ENCODE peak calls at places on chromosome 10, in ten cellular contexts. A is tibial nerve; H is fibroblast of lung; E is BJ; B is CD4-positive, CD25-positive, alpha-beta regulatory T cell; D is naive thymus-derived CD4-positive, alpha-beta T cell; C is colonic mucosa; Z is body of pancreas; G is SK-N-SH; I is mammary epithelial cell. P is an unnamed sample.
A peak's percentile ranks its signal among the peaks of the same experiment; 100 is the strongest.

GRCh38 chr10:104033401-104033930 is 52.2 kb downstream of the COL17A1 start:
- DNase-seq in Z (no peak), I (no peak), G (no peak), D (no peak), H (no peak), C (no peak), E (no peak), B (no peak), A (peak; percentile 3), P (no peak)

GRCh38 chr10:68561804-68562649 is 1.9 kb downstream of the TET1 start:
- DNase-seq in D (no peak), G (peak; percentile 61), C (no peak), A (peak; percentile 10), H (peak; percentile 42), I (no peak), Z (peak; percentile 12), B (no peak), E (no peak), P (no peak)

GRCh38 chr10:88617772-88618300 is 31.3 kb downstream of the LIPJ start:
- DNase-seq in H (no peak), B (no peak), E (no peak), G (peak; percentile 44), Z (no peak), C (no peak), D (no peak), A (no peak), I (no peak), P (no peak)

GRCh38 chr10:131203456-131204357 is 107.8 kb downstream of the TCERG1L start:
- DNase-seq in G (no peak), H (no peak), B (no peak), D (no peak), A (no peak), Z (no peak), E (no peak), I (no peak), C (no peak), P (no peak)

GRCh38 chr10:62502995-62503613 is 128.9 kb downstream of the ZNF365 start:
- DNase-seq in Z (no peak), I (no peak), C (no peak), D (no peak), G (no peak), B (no peak), E (no peak), H (peak; percentile 36), A (peak; percentile 28), P (no peak)

GRCh38 chr10:74008212-74008731 is 10.4 kb downstream of the VCL start:
- DNase-seq in C (no peak), B (no peak), D (no peak), E (peak; percentile 91), Z (no peak), H (peak; percentile 83), I (peak; percentile 61), G (peak; percentile 24), A (no peak), P (no peak)

GRCh38 chr10:78685466-78686163 is 383.2 kb upstream of the ZMIZ1 start:
- DNase-seq in I (no peak), B (no peak), A (no peak), G (no peak), H (no peak), E (no peak), C (no peak), Z (no peak), D (no peak), P (no peak)

GRCh38 chr10:128859738-128860386 is 607.2 kb upstream of the MGMT start:
- DNase-seq in D (no peak), I (no peak), G (peak; percentile 38), B (peak; percentile 2), A (peak; percentile 54), C (peak; percentile 70), H (peak; percentile 8), E (no peak), Z (peak; percentile 41), P (no peak)

GRCh38 chr10:68330852-68331454 is 911 bp upstream of the HNRNPH3 start:
- DNase-seq in B (no peak), H (peak; percentile 54), G (no peak), E (no peak), Z (peak; percentile 38), I (no peak), D (no peak), C (peak; percentile 46), A (peak; percentile 40), P (no peak)

GRCh38 chr10:51920672-51921071 is 221.3 kb upstream of the CSTF2T start:
- DNase-seq in D (no peak), B (no peak), I (no peak), C (no peak), E (no peak), Z (no peak), H (no peak), G (no peak), A (no peak), P (no peak)

GRCh38 chr10:112970036-112970435 is 20.0 kb downstream of the TCF7L2 start:
- DNase-seq in C (no peak), I (no peak), E (no peak), Z (no peak), G (no peak), D (no peak), H (no peak), A (no peak), B (no peak), P (no peak)

GRCh38 chr10:112972606-112973005 is 22.6 kb downstream of the TCF7L2 start:
- DNase-seq in Z (no peak), H (no peak), D (no peak), G (no peak), I (no peak), B (no peak), E (no peak), C (no peak), A (no peak), P (no peak)

GRCh38 chr10:112969542-112969941 is 19.5 kb downstream of the TCF7L2 start:
- DNase-seq in D (no peak), H (no peak), Z (no peak), B (no peak), E (no peak), G (no peak), C (no peak), I (no peak), A (no peak), P (no peak)

GRCh38 chr10:112973805-112974204 is 23.8 kb downstream of the TCF7L2 start:
- DNase-seq in C (no peak), B (no peak), A (no peak), I (no peak), D (no peak), Z (no peak), H (no peak), G (no peak), E (no peak), P (no peak)

DNA sequence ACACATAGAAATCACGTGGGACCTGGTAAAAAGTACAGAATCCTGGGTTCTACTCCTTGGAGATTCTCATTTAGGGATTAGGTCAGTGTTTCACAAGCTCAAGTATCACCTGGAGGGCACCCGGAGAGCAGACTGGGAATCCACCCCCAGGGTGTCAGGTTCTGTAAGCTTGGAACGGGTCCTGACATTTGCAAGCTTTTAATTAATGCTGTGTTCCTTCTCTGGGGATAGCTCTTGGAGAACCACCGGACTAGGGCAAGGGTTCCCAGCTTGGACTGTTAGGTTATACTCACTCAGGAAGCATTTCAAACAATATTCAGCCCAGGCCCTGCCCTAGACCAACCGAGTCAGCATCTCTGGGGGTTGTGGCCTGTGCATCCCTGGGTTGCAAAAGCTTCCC is 23.0 kb downstream of the TCF7L2 start:
- DNase-seq in B (no peak), G (no peak), A (no peak), C (no peak), E (no peak), Z (no peak), I (no peak), D (no peak), H (no peak), P (no peak)
- H3K36me3 ChIP-seq in B (no peaks in the 10 kb centered on the region), G (peaks cover 26% of the 10 kb centered on the region), A (no peaks in the 10 kb centered on the region), C (no peaks in the 10 kb centered on the region), E (peaks cover 15% of the 10 kb centered on the region), Z (no peaks in the 10 kb centered on the region), I (peaks cover 6% of the 10 kb centered on the region), D (no peaks in the 10 kb centered on the region), H (no peaks in the 10 kb centered on the region), P (no peaks in the 10 kb centered on the region)

DNA sequence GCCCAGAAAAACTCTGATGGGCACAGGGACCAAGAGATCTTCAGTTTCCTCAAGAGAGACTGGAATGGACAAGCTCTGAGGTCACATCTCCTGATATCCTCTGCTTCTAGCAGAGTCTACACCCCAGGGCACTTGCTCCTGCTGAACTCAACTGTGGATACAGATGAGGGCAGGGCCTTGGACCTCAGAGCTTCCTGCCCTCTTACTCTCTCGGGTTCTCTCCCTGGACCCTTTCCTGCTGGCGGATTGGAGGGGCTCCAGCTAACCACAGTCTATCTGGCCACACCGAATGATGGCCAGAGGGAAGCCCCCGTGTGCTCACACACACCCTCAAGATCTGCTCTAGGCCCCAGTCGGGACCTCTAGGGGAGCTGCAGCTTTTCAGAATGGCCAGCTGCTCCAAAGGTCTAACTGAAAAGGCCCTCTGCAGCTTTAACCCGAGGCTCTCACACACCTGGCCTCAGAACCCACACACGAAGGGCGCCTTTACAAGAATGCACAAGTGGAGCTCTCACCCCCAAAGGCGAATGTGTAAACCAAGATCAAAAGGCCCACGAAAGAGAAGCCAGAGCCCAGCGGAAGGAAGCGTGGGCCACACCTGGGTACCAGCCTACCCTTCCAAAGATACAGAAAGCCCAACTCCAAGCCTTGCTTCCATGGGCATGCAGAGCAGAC is 65.5 kb downstream of the FAM53B start:
- DNase-seq in D (peak; percentile 72), I (no peak), E (no peak), Z (no peak), B (peak; percentile 69), C (no peak), H (no peak), G (no peak), A (no peak), P (peak; percentile 41)
- H3K36me3 ChIP-seq in D (no peaks in the 10 kb centered on the region), I (peaks cover 13% of the 10 kb centered on the region), E (peaks cover 7% of the 10 kb centered on the region), Z (peaks cover 7% of the 10 kb centered on the region), B (peaks cover 40% of the 10 kb centered on the region), C (peaks cover 9% of the 10 kb centered on the region), H (peaks cover 2% of the 10 kb centered on the region), G (peaks cover 6% of the 10 kb centered on the region), A (no peaks in the 10 kb centered on the region), P (no peaks in the 10 kb centered on the region)

DNA sequence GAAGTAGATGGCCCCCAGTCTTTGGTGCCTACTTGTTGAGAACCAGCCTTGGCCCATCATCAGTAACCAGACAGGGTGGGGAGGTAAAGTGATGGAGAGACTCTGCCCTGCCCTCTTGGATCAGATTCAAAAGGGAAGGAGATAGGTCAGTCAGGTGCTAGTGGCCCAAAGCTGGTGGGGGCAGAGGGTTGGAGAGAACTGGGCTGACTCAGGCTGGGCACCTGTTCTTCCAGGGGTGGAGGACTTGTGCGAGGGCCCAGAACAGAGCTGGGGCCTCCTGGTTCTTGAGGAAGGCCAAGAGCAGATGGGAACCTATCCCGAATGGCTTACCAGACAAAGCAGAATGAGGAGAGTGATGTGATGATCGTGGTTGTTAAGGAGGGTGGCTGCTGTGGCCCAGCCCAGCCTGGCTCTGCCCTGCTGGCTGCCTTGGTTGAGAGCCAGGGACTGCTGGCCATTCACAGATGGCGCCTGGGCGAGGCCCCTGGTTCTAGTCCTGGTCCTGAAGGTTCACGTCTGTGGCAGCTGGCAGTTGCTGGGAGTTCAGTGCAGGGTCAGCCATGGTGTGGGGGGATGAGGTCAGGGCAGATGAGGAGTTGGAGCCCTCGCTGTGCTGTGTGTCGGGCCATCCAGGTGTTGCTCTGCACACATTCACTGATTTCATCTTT is 36.6 kb downstream of the PALD1 start:
- DNase-seq in E (no peak), G (no peak), Z (no peak), A (no peak), C (no peak), H (no peak), D (no peak), I (no peak), B (no peak), P (no peak)
- H3K36me3 ChIP-seq in E (no peaks in the 10 kb centered on the region), G (no peaks in the 10 kb centered on the region), Z (no peaks in the 10 kb centered on the region), A (no peaks in the 10 kb centered on the region), C (no peaks in the 10 kb centered on the region), H (no peaks in the 10 kb centered on the region), D (no peaks in the 10 kb centered on the region), I (no peaks in the 10 kb centered on the region), B (no peaks in the 10 kb centered on the region), P (no peaks in the 10 kb centered on the region)

GRCh38 chr10:28586176-28586575 is 53.3 kb downstream of the WAC start:
- DNase-seq in Z (no peak), E (no peak), C (no peak), H (no peak), I (no peak), G (no peak), A (no peak), B (no peak), D (no peak), P (no peak)
- H3K36me3 ChIP-seq in Z (peaks cover 11% of the 10 kb centered on the region), E (peaks cover 3% of the 10 kb centered on the region), C (peaks cover 6% of the 10 kb centered on the region), H (peaks cover 11% of the 10 kb centered on the region), I (peaks cover 39% of the 10 kb centered on the region), G (peaks cover 79% of the 10 kb centered on the region), A (no peaks in the 10 kb centered on the region), B (peaks cover 77% of the 10 kb centered on the region), D (peaks cover 3% of the 10 kb centered on the region), P (peaks cover 26% of the 10 kb centered on the region)

P was measured in CD8-positive, alpha-beta memory T cell.